ENCODE peak calls at places on chromosomes 11 and 22, in six cellular contexts. O, Y, M, S, U and L are unnamed samples.

GRCh38 chr11:78248903-78249302 is 60.2 kb downstream of the USP35 start:
- ATAC-seq in M (no peak), U (no peak), Y (no peak), S (no peak), O (no peak), L (no peak)

GRCh38 chr22:31881867-31882266 is 62.5 kb upstream of the YWHAH start:
- ATAC-seq in U (no peak), S (no peak), M (no peak), Y (peak; percentile 97), O (no peak), L (no peak)

GRCh38 chr22:22710719-22711531 is 66.5 kb downstream of the GGTLC2 start:
- ATAC-seq in O (peak; percentile 61), S (peak; percentile 95), U (no peak), M (peak; percentile 70), Y (peak; percentile 87), L (no peak)

GRCh38 chr11:129911298-129911697 is 15.9 kb upstream of the NFRKB start:
- ATAC-seq in M (no peak), Y (no peak), U (no peak), O (peak; percentile 89), S (no peak), L (no peak)

GRCh38 chr11:120646206-120646605 is 134.7 kb downstream of the GRIK4 start:
- ATAC-seq in Y (no peak), O (no peak), U (no peak), S (peak; percentile 37), M (no peak), L (no peak)

GRCh38 chr11:114250993-114251796 is 45.0 kb upstream of the NNMT start:
- ATAC-seq in U (peak; percentile 37), M (no peak), Y (peak; percentile 38), O (no peak), S (peak; percentile 75), L (peak; percentile 82)

GRCh38 chr22:29139965-29140782 is 65.5 kb upstream of the EMID1 start:
- ATAC-seq in M (no peak), Y (peak; percentile 72), S (peak; percentile 27), U (peak; percentile 15), O (peak; percentile 91), L (peak; percentile 80)

GRCh38 chr11:36306888-36307287 is 10.8 kb downstream of the PRR5L start:
- ATAC-seq in Y (no peak), S (no peak), M (no peak), O (no peak), U (no peak), L (no peak)

GRCh38 chr11:100777736-100778135 is 90.6 kb downstream of the ARHGAP42 start:
- ATAC-seq in U (no peak), S (no peak), M (no peak), O (no peak), Y (no peak), L (no peak)

GRCh38 chr11:67006029-67006884 is 16.7 kb upstream of the SYT12 start:
- ATAC-seq in Y (no peak), M (no peak), S (peak; percentile 62), U (peak; percentile 60), O (no peak), L (no peak)

GRCh38 chr11:65851811-65852507 is 6.0 kb downstream of the CFL1 start:
- ATAC-seq in O (peak; percentile 1), Y (no peak), U (no peak), S (peak; percentile 0), M (no peak), L (no peak)

GRCh38 chr11:111729441-111729840 is 36.7 kb downstream of the PPP2R1B start:
- ATAC-seq in M (no peak), U (no peak), Y (no peak), S (no peak), O (no peak), L (no peak)

GRCh38 chr22:47691152-47691895 is 928.9 kb downstream of the TBC1D22A start:
- ATAC-seq in O (no peak), M (no peak), S (no peak), U (no peak), Y (no peak), L (no peak)

GRCh38 chr11:1177020-1177770 is 19.4 kb downstream of the MUC5AC start:
- ATAC-seq in O (no peak), Y (no peak), M (no peak), S (no peak), U (no peak), L (no peak)

GRCh38 chr11:70080763-70081162 is 2.6 kb downstream of the ANO1 start:
- ATAC-seq in O (no peak), M (no peak), U (no peak), S (no peak), Y (peak; percentile 36), L (no peak)

GRCh38 chr22:36606659-36607058 is 77.7 kb upstream of the EIF3D start:
- ATAC-seq in S (no peak), O (no peak), U (no peak), M (no peak), Y (no peak), L (no peak)

GRCh38 chr11:16418698-16419097 is 62.4 kb upstream of the SOX6 start:
- ATAC-seq in Y (peak; percentile 62), U (no peak), M (no peak), S (no peak), O (peak; percentile 56), L (no peak)

GRCh38 chr22:22603470-22603947 is 40.9 kb upstream of the GGTLC2 start:
- ATAC-seq in S (no peak), O (no peak), U (no peak), M (no peak), Y (no peak), L (no peak)

GRCh38 chr11:70296681-70297080 is 26.2 kb downstream of the PPFIA1 start:
- ATAC-seq in S (no peak), O (no peak), U (no peak), M (no peak), Y (no peak), L (no peak)

GRCh38 chr22:41936894-41937169 is 10.1 kb downstream of the CENPM start:
- ATAC-seq in Y (no peak), O (no peak), U (no peak), M (no peak), S (no peak), L (no peak)

GRCh38 chr11:35021589-35021988 is 105.2 kb downstream of the PDHX start:
- ATAC-seq in M (no peak), Y (no peak), U (peak; percentile 44), S (no peak), O (no peak), L (no peak)

GRCh38 chr11:68037481-68038225 is 1.2 kb upstream of the TCIRG1 start:
- ATAC-seq in S (no peak), Y (peak; percentile 15), O (no peak), U (no peak), M (no peak), L (no peak)

GRCh38 chr11:111565111-111565720 is 24.7 kb downstream of the LAYN start:
- ATAC-seq in U (peak; percentile 86), M (no peak), O (peak; percentile 11), S (peak; percentile 16), Y (peak; percentile 82), L (peak; percentile 66)

GRCh38 chr11:47337229-47337924 is 15.1 kb downstream of the MYBPC3 start:
- ATAC-seq in Y (no peak), O (no peak), U (no peak), S (no peak), M (no peak), L (no peak)

GRCh38 chr11:64713781-64714363 is 9.1 kb downstream of the NRXN2 start:
- ATAC-seq in O (no peak), S (peak; percentile 30), M (no peak), U (no peak), Y (no peak), L (no peak)

GRCh38 chr11:1701041-1701807 is 4.2 kb downstream of the KRTAP5-6 start:
- ATAC-seq in Y (no peak), U (no peak), S (no peak), O (no peak), M (peak; percentile 54), L (no peak)

GRCh38 chr11:70282012-70282411 is 11.5 kb downstream of the PPFIA1 start:
- ATAC-seq in Y (no peak), M (no peak), S (peak; percentile 82), O (no peak), U (no peak), L (no peak)

GRCh38 chr11:130068546-130068985 is 1.1 kb upstream of the APLP2 start:
- ATAC-seq in O (no peak), Y (no peak), S (peak; percentile 18), U (no peak), M (no peak), L (no peak)

GRCh38 chr22:41175546-41175945 is 29.6 kb upstream of the L3MBTL2 start:
- ATAC-seq in S (no peak), M (no peak), O (no peak), U (no peak), Y (no peak), L (no peak)

GRCh38 chr11:64564947-64565889 is 25.8 kb upstream of the SLC22A12 start:
- ATAC-seq in S (peak; percentile 68), O (no peak), M (no peak), Y (no peak), U (no peak), L (no peak)

GRCh38 chr11:26823963-26824362 is 102.1 kb upstream of the SLC5A12 start:
- ATAC-seq in S (no peak), U (no peak), O (no peak), Y (no peak), M (no peak), L (no peak)

DNA sequence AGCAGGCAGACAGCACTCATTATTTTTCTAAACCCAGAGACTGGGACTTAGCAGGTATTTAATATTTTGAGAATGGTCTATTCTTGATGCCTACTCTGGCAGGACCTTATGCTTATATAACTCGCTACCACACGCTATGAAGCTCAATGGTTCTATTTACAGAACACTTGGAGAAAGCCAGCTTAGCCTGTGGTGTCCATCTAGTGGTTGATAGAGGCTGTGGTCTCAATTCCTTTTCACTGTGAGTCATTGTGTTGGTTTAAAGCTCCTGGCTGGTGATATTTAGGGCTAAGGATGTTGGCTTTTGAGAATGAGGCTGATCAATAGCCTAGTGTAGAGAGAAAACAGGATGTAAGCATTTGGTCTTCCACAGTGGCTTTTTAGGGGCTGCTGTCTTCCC is 206.4 kb downstream of the DBX1 start:
- ATAC-seq in M (no peak), Y (peak; percentile 79), O (peak; percentile 74), S (peak; percentile 66), U (peak; percentile 95), L (no peak)
- TF ChIP-seq CTCF in M (no peak), Y (peak; percentile 16), O (peak; percentile 73), S (peak; percentile 49), U (peak; percentile 22), L (peak; percentile 54)

GRCh38 chr11:119371778-119372182 is 9.7 kb downstream of the USP2 start:
- ATAC-seq in U (peak; percentile 19), Y (no peak), S (no peak), O (no peak), M (no peak), L (no peak)
- H3K27me3 ChIP-seq in U (no peaks in the 10 kb centered on the region), Y (no peaks in the 10 kb centered on the region), S (no peaks in the 10 kb centered on the region), O (no peaks in the 10 kb centered on the region), M (no peaks in the 10 kb centered on the region), L (no peaks in the 10 kb centered on the region)

GRCh38 chr11:18330921-18331320 is 8.6 kb downstream of the GTF2H1 start:
- ATAC-seq in M (no peak), U (no peak), Y (no peak), S (no peak), O (no peak), L (no peak)
- H3K4me1 ChIP-seq in M (peaks cover 29% of the 10 kb centered on the region), U (no peaks in the 10 kb centered on the region), Y (no peaks in the 10 kb centered on the region), S (peaks cover 12% of the 10 kb centered on the region), O (no peaks in the 10 kb centered on the region), L (no peaks in the 10 kb centered on the region)

GRCh38 chr11:60710482-60710881 is 11.1 kb downstream of the MS4A8 start:
- ATAC-seq in Y (no peak), S (peak; percentile 84), M (no peak), U (no peak), O (no peak), L (no peak)
- TF ChIP-seq CTCF in Y (no peak), S (peak; percentile 54), M (no peak), U (no peak), O (no peak), L (no peak)